ENCODE peak calls at places on chromosomes 7 and 10, in four cellular contexts. F is amygdala, E is nucleus accumbens, M is SJCRH30. U is an unnamed sample.

GRCh38 chr10:102413053-102413705 is 5.4 kb downstream of the PSD start:
- DNase-seq in F (no peak), E (peak; percentile 20), M (peak; percentile 82), U (no peak)

GRCh38 chr10:32159264-32159663 is 103.0 kb upstream of the KIF5B start:
- DNase-seq in F (no peak), E (no peak), M (no peak), U (no peak)

GRCh38 chr7:101743241-101743994 is 74.0 kb upstream of the CUX1 start:
- DNase-seq in F (no peak), E (peak; percentile 25), M (peak; percentile 63), U (no peak)

GRCh38 chr10:42812028-42812427 is 29.4 kb downstream of the BMS1 start:
- DNase-seq in F (no peak), E (no peak), M (no peak), U (no peak)

GRCh38 chr10:52877453-52877852 is 104.9 kb upstream of the MBL2 start:
- DNase-seq in F (no peak), E (no peak), M (no peak), U (no peak)

GRCh38 chr7:30771859-30772429 is 727 bp downstream of the MINDY4 start:
- DNase-seq in F (no peak), E (no peak), M (no peak), U (no peak)

GRCh38 chr10:130254168-130255061 is 118.2 kb downstream of the GLRX3 start:
- DNase-seq in F (no peak), E (no peak), M (no peak), U (no peak)

GRCh38 chr7:30366606-30367005 is 82.2 kb downstream of the ZNRF2 start:
- DNase-seq in F (no peak), E (no peak), M (no peak), U (no peak)

GRCh38 chr10:124013916-124014315 is 79.5 kb downstream of the CHST15 start:
- DNase-seq in F (no peak), E (no peak), M (no peak), U (no peak)

GRCh38 chr10:111598433-111599059 is 521.7 kb downstream of the ADRA2A start:
- DNase-seq in F (no peak), E (peak; percentile 15), M (peak; percentile 79), U (peak; percentile 58)

GRCh38 chr7:7323921-7324320 is 141.6 kb downstream of the C1GALT1 start:
- DNase-seq in F (no peak), E (no peak), M (no peak), U (no peak)

GRCh38 chr10:119575506-119575905 is 21.3 kb downstream of the TIAL1 start:
- DNase-seq in F (no peak), E (no peak), M (no peak), U (no peak)

GRCh38 chr7:67696878-67697277 is 700.2 kb downstream of the TYW1 start:
- DNase-seq in F (no peak), E (no peak), M (no peak), U (no peak)

GRCh38 chr10:7329219-7329618 is 81.6 kb downstream of the SFMBT2 start:
- DNase-seq in F (no peak), E (no peak), M (no peak), U (no peak)

GRCh38 chr10:79067241-79068202 is 1.2 kb upstream of the ZMIZ1 start:
- DNase-seq in F (peak; percentile 65), E (peak; percentile 81), M (peak; percentile 90), U (peak; percentile 81)

GRCh38 chr10:131767716-131768115 is 133.1 kb upstream of the PPP2R2D start:
- DNase-seq in F (no peak), E (no peak), M (no peak), U (no peak)

GRCh38 chr7:155460926-155461613 is 3.1 kb downstream of the EN2 start:
- DNase-seq in F (no peak), E (no peak), M (no peak), U (peak; percentile 26)

GRCh38 chr10:13437026-13437555 is 89.0 kb upstream of the SEPHS1 start:
- DNase-seq in F (no peak), E (no peak), M (no peak), U (no peak)

GRCh38 chr10:99325261-99325660 is 3.9 kb upstream of the CNNM1 start:
- DNase-seq in F (no peak), E (no peak), M (no peak), U (no peak)

U was measured in dorsolateral prefrontal cortex.